ENCODE peak calls at places on chromosome 12, in five cellular contexts. One of them, this sample, is unnamed.

GRCh38 chr12:12087693-12088034 is 16.9 kb downstream of the BCL2L14 start:
- DNase-seq in mesenchymal stem cell: no peak
- DNase-seq in H1: no peak
- DNase-seq in trophoblast cell: no peak
- DNase-seq in neuronal stem cell: no peak
- DNase-seq in this sample: peak

GRCh38 chr12:77299910-77300772 is 234.8 kb upstream of the E2F7 start:
- DNase-seq in mesenchymal stem cell: no peak
- DNase-seq in H1: no peak
- DNase-seq in trophoblast cell: peak
- DNase-seq in neuronal stem cell: no peak
- DNase-seq in this sample: no peak

GRCh38 chr12:21308785-21309184 is 25.9 kb downstream of the SLCO1A2 start:
- DNase-seq in H1: no peak
- DNase-seq in trophoblast cell: no peak
- DNase-seq in neuronal stem cell: no peak
- DNase-seq in mesenchymal stem cell: no peak
- DNase-seq in this sample: no peak

GRCh38 chr12:716506-716905 is 35.9 kb upstream of the WNK1 start:
- DNase-seq in trophoblast cell: peak
- DNase-seq in neuronal stem cell: no peak
- DNase-seq in H1: no peak
- DNase-seq in mesenchymal stem cell: peak
- DNase-seq in this sample: no peak

GRCh38 chr12:122081697-122082221 is 3.2 kb downstream of the MLXIP start:
- DNase-seq in trophoblast cell: peak
- DNase-seq in neuronal stem cell: no peak
- DNase-seq in H1: no peak
- DNase-seq in mesenchymal stem cell: peak
- DNase-seq in this sample: no peak

GRCh38 chr12:109512608-109513007 is 35.2 kb downstream of the UBE3B start:
- DNase-seq in neuronal stem cell: no peak
- DNase-seq in trophoblast cell: no peak
- DNase-seq in H1: no peak
- DNase-seq in mesenchymal stem cell: peak
- DNase-seq in this sample: no peak

GRCh38 chr12:57158665-57159064 is 11.2 kb upstream of the LRP1-AS start:
- DNase-seq in mesenchymal stem cell: no peak
- DNase-seq in H1: no peak
- DNase-seq in neuronal stem cell: no peak
- DNase-seq in trophoblast cell: no peak
- DNase-seq in this sample: no peak

GRCh38 chr12:104443008-104443407 is 13.7 kb upstream of the CHST11 start:
- DNase-seq in neuronal stem cell: no peak
- DNase-seq in H1: no peak
- DNase-seq in trophoblast cell: no peak
- DNase-seq in mesenchymal stem cell: no peak
- DNase-seq in this sample: no peak

GRCh38 chr12:6953417-6954315 is 2.5 kb downstream of the PTPN6 start:
- DNase-seq in mesenchymal stem cell: peak
- DNase-seq in H1: no peak
- DNase-seq in trophoblast cell: peak
- DNase-seq in neuronal stem cell: no peak
- DNase-seq in this sample: no peak

GRCh38 chr12:72365151-72365550 is 93.0 kb downstream of the TRHDE start:
- DNase-seq in H1: no peak
- DNase-seq in neuronal stem cell: no peak
- DNase-seq in trophoblast cell: no peak
- DNase-seq in mesenchymal stem cell: no peak
- DNase-seq in this sample: no peak

GRCh38 chr12:104303538-104304151 is at the start of gene EID3:
- DNase-seq in H1: no peak
- DNase-seq in neuronal stem cell: peak
- DNase-seq in trophoblast cell: peak
- DNase-seq in mesenchymal stem cell: peak
- DNase-seq in this sample: peak

GRCh38 chr12:32296541-32296940 is 102.8 kb upstream of the FGD4 start:
- DNase-seq in trophoblast cell: no peak
- DNase-seq in neuronal stem cell: no peak
- DNase-seq in mesenchymal stem cell: no peak
- DNase-seq in H1: no peak
- DNase-seq in this sample: no peak

GRCh38 chr12:96094201-96094600 is 58.8 kb upstream of the LTA4H start:
- DNase-seq in trophoblast cell: peak
- DNase-seq in neuronal stem cell: no peak
- DNase-seq in H1: peak
- DNase-seq in mesenchymal stem cell: no peak
- DNase-seq in this sample: peak

GRCh38 chr12:108643941-108644742 is 10.4 kb upstream of the SELPLG start:
- DNase-seq in neuronal stem cell: no peak
- DNase-seq in trophoblast cell: no peak
- DNase-seq in H1: no peak
- DNase-seq in mesenchymal stem cell: no peak
- DNase-seq in this sample: peak

GRCh38 chr12:106914796-106915634 is 40.7 kb upstream of the TMEM263 start:
- DNase-seq in mesenchymal stem cell: no peak
- DNase-seq in trophoblast cell: peak
- DNase-seq in neuronal stem cell: no peak
- DNase-seq in H1: no peak
- DNase-seq in this sample: no peak

GRCh38 chr12:56160160-56160763 is 2.1 kb downstream of the MYL6 start:
- DNase-seq in H1: no peak
- DNase-seq in neuronal stem cell: no peak
- DNase-seq in trophoblast cell: peak
- DNase-seq in mesenchymal stem cell: peak
- DNase-seq in this sample: no peak

GRCh38 chr12:7345232-7345631 is 41.4 kb downstream of the ACSM4 start:
- DNase-seq in neuronal stem cell: no peak
- DNase-seq in H1: no peak
- DNase-seq in trophoblast cell: no peak
- DNase-seq in mesenchymal stem cell: peak
- DNase-seq in this sample: no peak

GRCh38 chr12:84136862-84137367 is 775.7 kb downstream of the SLC6A15 start:
- DNase-seq in mesenchymal stem cell: peak
- DNase-seq in neuronal stem cell: no peak
- DNase-seq in H1: no peak
- DNase-seq in trophoblast cell: no peak
- DNase-seq in this sample: no peak

GRCh38 chr12:84272324-84272723 is 640.3 kb downstream of the SLC6A15 start:
- DNase-seq in neuronal stem cell: no peak
- DNase-seq in mesenchymal stem cell: no peak
- DNase-seq in H1: no peak
- DNase-seq in trophoblast cell: no peak
- DNase-seq in this sample: no peak

GRCh38 chr12:12147111-12147510 is 76.4 kb downstream of the BCL2L14 start:
- DNase-seq in H1: no peak
- DNase-seq in mesenchymal stem cell: no peak
- DNase-seq in trophoblast cell: no peak
- DNase-seq in neuronal stem cell: no peak
- DNase-seq in this sample: no peak

GRCh38 chr12:52965337-52965731 is 16.4 kb downstream of the KRT18 start:
- DNase-seq in trophoblast cell: peak
- DNase-seq in H1: no peak
- DNase-seq in mesenchymal stem cell: no peak
- DNase-seq in neuronal stem cell: no peak
- DNase-seq in this sample: peak

GRCh38 chr12:12890492-12890814 is 909 bp upstream of the GPRC5A start:
- DNase-seq in mesenchymal stem cell: no peak
- DNase-seq in trophoblast cell: no peak
- DNase-seq in H1: no peak
- DNase-seq in neuronal stem cell: no peak
- DNase-seq in this sample: no peak

GRCh38 chr12:57027011-57027804 is 10.9 kb upstream of the TAC3 start:
- DNase-seq in trophoblast cell: no peak
- DNase-seq in H1: no peak
- DNase-seq in neuronal stem cell: no peak
- DNase-seq in mesenchymal stem cell: no peak
- DNase-seq in this sample: no peak

DNA sequence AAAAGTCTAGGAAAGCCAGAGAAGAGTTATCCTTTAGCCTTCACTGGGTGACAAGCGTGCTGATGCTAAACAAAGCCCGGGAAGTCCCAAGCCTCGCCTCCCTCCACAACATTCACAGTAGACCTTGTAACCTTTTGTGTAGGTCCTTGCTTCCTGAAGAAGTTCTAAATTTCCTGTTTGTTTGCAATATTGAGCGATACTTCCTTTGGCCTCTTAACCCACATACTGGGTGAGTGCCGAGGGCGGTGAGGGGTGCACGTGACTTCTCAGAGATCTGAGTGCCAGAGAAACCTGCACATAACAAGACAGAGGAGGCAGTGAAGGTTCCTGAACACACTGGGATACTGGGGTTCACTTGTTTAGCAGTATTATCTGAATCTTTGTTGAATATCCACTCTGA is 134.3 kb downstream of the PLXNC1 start:
- DNase-seq in trophoblast cell: peak
- DNase-seq in H1: no peak
- DNase-seq in neuronal stem cell: no peak
- DNase-seq in mesenchymal stem cell: peak
- DNase-seq in this sample: no peak
- H2BK12ac ChIP-seq in trophoblast cell: no peak
- H2BK12ac ChIP-seq in H1: no peak
- H2BK12ac ChIP-seq in neuronal stem cell: no peak
- H2BK12ac ChIP-seq in mesenchymal stem cell: no peak
- H2BK12ac ChIP-seq in this sample: no peak

GRCh38 chr12:100717733-100718067 is 76.9 kb upstream of the ANO4 start:
- DNase-seq in mesenchymal stem cell: peak
- DNase-seq in trophoblast cell: no peak
- DNase-seq in H1: no peak
- DNase-seq in neuronal stem cell: no peak
- DNase-seq in this sample: no peak
- H2BK12ac ChIP-seq in mesenchymal stem cell: no peak
- H2BK12ac ChIP-seq in trophoblast cell: no peak
- H2BK12ac ChIP-seq in H1: no peak
- H2BK12ac ChIP-seq in neuronal stem cell: no peak
- H2BK12ac ChIP-seq in this sample: no peak

GRCh38 chr12:23659151-23659550 is 290.3 kb downstream of the SOX5 start:
- DNase-seq in neuronal stem cell: no peak
- DNase-seq in trophoblast cell: no peak
- DNase-seq in H1: no peak
- DNase-seq in mesenchymal stem cell: no peak
- DNase-seq in this sample: no peak

GRCh38 chr12:23655884-23656283 is 293.6 kb downstream of the SOX5 start:
- DNase-seq in trophoblast cell: no peak
- DNase-seq in mesenchymal stem cell: no peak
- DNase-seq in H1: no peak
- DNase-seq in neuronal stem cell: no peak
- DNase-seq in this sample: no peak

GRCh38 chr12:23662966-23663365 is 286.5 kb downstream of the SOX5 start:
- DNase-seq in neuronal stem cell: no peak
- DNase-seq in trophoblast cell: no peak
- DNase-seq in mesenchymal stem cell: no peak
- DNase-seq in H1: no peak
- DNase-seq in this sample: no peak

GRCh38 chr12:23655112-23655511 is 294.4 kb downstream of the SOX5 start:
- DNase-seq in H1: no peak
- DNase-seq in trophoblast cell: no peak
- DNase-seq in mesenchymal stem cell: no peak
- DNase-seq in neuronal stem cell: no peak
- DNase-seq in this sample: no peak

GRCh38 chr12:23657598-23657997 is 291.9 kb downstream of the SOX5 start:
- DNase-seq in neuronal stem cell: no peak
- DNase-seq in H1: no peak
- DNase-seq in trophoblast cell: no peak
- DNase-seq in mesenchymal stem cell: no peak
- DNase-seq in this sample: no peak
- H2BK12ac ChIP-seq in neuronal stem cell: no peak
- H2BK12ac ChIP-seq in H1: no peak
- H2BK12ac ChIP-seq in trophoblast cell: no peak
- H2BK12ac ChIP-seq in mesenchymal stem cell: no peak
- H2BK12ac ChIP-seq in this sample: no peak

GRCh38 chr12:69844416-69844815 is 19.4 kb downstream of the MYRFL start:
- DNase-seq in H1: no peak
- DNase-seq in neuronal stem cell: no peak
- DNase-seq in mesenchymal stem cell: no peak
- DNase-seq in trophoblast cell: no peak
- DNase-seq in this sample: no peak
- H2BK12ac ChIP-seq in H1: no peak
- H2BK12ac ChIP-seq in neuronal stem cell: no peak
- H2BK12ac ChIP-seq in mesenchymal stem cell: no peak
- H2BK12ac ChIP-seq in trophoblast cell: no peak
- H2BK12ac ChIP-seq in this sample: no peak

This sample was measured in H9.